ENCODE peak calls at places on chromosomes 11 and 22, in eight cellular contexts. One of them, this sample, is unnamed.

GRCh38 chr22:37043828-37044538 is 7.6 kb upstream of the KCTD17 start:
- DNase-seq in T1000: no peak
- DNase-seq in AG08395: peak
- DNase-seq in WERI-Rb-1: peak
- DNase-seq in thoracic aorta: no peak
- DNase-seq in nephron progenitor cell: peak
- DNase-seq in OCI-LY7: peak
- DNase-seq in Calu3: peak
- DNase-seq in this sample: peak

GRCh38 chr11:61756147-61756451 is 3.7 kb downstream of the MYRF start:
- DNase-seq in T1000: no peak
- DNase-seq in thoracic aorta: no peak
- DNase-seq in WERI-Rb-1: no peak
- DNase-seq in nephron progenitor cell: no peak
- DNase-seq in AG08395: no peak
- DNase-seq in OCI-LY7: no peak
- DNase-seq in Calu3: no peak
- DNase-seq in this sample: no peak

GRCh38 chr11:9590717-9591116 is 17.2 kb downstream of the WEE1 start:
- DNase-seq in OCI-LY7: no peak
- DNase-seq in nephron progenitor cell: no peak
- DNase-seq in Calu3: no peak
- DNase-seq in AG08395: no peak
- DNase-seq in T1000: no peak
- DNase-seq in WERI-Rb-1: no peak
- DNase-seq in thoracic aorta: no peak
- DNase-seq in this sample: no peak

GRCh38 chr22:45036154-45036553 is 26.3 kb upstream of the PHF21B start:
- DNase-seq in WERI-Rb-1: no peak
- DNase-seq in nephron progenitor cell: no peak
- DNase-seq in AG08395: no peak
- DNase-seq in T1000: no peak
- DNase-seq in OCI-LY7: no peak
- DNase-seq in Calu3: no peak
- DNase-seq in thoracic aorta: no peak
- DNase-seq in this sample: no peak

GRCh38 chr11:13667245-13667644 is 1.2 kb upstream of the FAR1 start:
- DNase-seq in Calu3: no peak
- DNase-seq in T1000: no peak
- DNase-seq in WERI-Rb-1: no peak
- DNase-seq in AG08395: peak
- DNase-seq in OCI-LY7: peak
- DNase-seq in thoracic aorta: no peak
- DNase-seq in nephron progenitor cell: no peak
- DNase-seq in this sample: no peak

GRCh38 chr22:26169312-26170111 is at the start of gene SEZ6L:
- DNase-seq in Calu3: no peak
- DNase-seq in thoracic aorta: no peak
- DNase-seq in T1000: no peak
- DNase-seq in nephron progenitor cell: peak
- DNase-seq in OCI-LY7: no peak
- DNase-seq in WERI-Rb-1: peak
- DNase-seq in AG08395: no peak
- DNase-seq in this sample: peak

GRCh38 chr22:47295226-47295901 is 532.9 kb downstream of the TBC1D22A start:
- DNase-seq in OCI-LY7: no peak
- DNase-seq in WERI-Rb-1: peak
- DNase-seq in thoracic aorta: no peak
- DNase-seq in Calu3: no peak
- DNase-seq in nephron progenitor cell: no peak
- DNase-seq in AG08395: no peak
- DNase-seq in T1000: no peak
- DNase-seq in this sample: no peak

GRCh38 chr11:19080579-19080993 is 20.1 kb upstream of the MRGPRX2 start:
- DNase-seq in AG08395: peak
- DNase-seq in T1000: no peak
- DNase-seq in nephron progenitor cell: no peak
- DNase-seq in WERI-Rb-1: no peak
- DNase-seq in thoracic aorta: no peak
- DNase-seq in OCI-LY7: no peak
- DNase-seq in Calu3: no peak
- DNase-seq in this sample: no peak

GRCh38 chr11:96284917-96285316 is 58.1 kb downstream of the MAML2 start:
- DNase-seq in thoracic aorta: no peak
- DNase-seq in Calu3: no peak
- DNase-seq in nephron progenitor cell: no peak
- DNase-seq in OCI-LY7: no peak
- DNase-seq in AG08395: no peak
- DNase-seq in WERI-Rb-1: no peak
- DNase-seq in T1000: no peak
- DNase-seq in this sample: no peak

GRCh38 chr11:114131366-114131963 is 72.0 kb downstream of the ZBTB16 start:
- DNase-seq in AG08395: no peak
- DNase-seq in thoracic aorta: no peak
- DNase-seq in WERI-Rb-1: no peak
- DNase-seq in OCI-LY7: no peak
- DNase-seq in nephron progenitor cell: no peak
- DNase-seq in T1000: no peak
- DNase-seq in Calu3: no peak
- DNase-seq in this sample: no peak

GRCh38 chr22:48228468-48228867 is 1466.0 kb downstream of the TBC1D22A start:
- DNase-seq in AG08395: no peak
- DNase-seq in Calu3: no peak
- DNase-seq in nephron progenitor cell: no peak
- DNase-seq in thoracic aorta: no peak
- DNase-seq in WERI-Rb-1: no peak
- DNase-seq in OCI-LY7: no peak
- DNase-seq in T1000: no peak
- DNase-seq in this sample: no peak

GRCh38 chr11:119935341-119935925 is 202.5 kb downstream of the TRIM29 start:
- DNase-seq in OCI-LY7: no peak
- DNase-seq in thoracic aorta: no peak
- DNase-seq in nephron progenitor cell: no peak
- DNase-seq in AG08395: no peak
- DNase-seq in WERI-Rb-1: no peak
- DNase-seq in Calu3: no peak
- DNase-seq in T1000: no peak
- DNase-seq in this sample: no peak

GRCh38 chr22:22487869-22488597 is 20.5 kb downstream of the ZNF280B start:
- DNase-seq in nephron progenitor cell: no peak
- DNase-seq in Calu3: no peak
- DNase-seq in OCI-LY7: no peak
- DNase-seq in WERI-Rb-1: no peak
- DNase-seq in T1000: no peak
- DNase-seq in AG08395: no peak
- DNase-seq in thoracic aorta: no peak
- DNase-seq in this sample: no peak

GRCh38 chr11:46050652-46051051 is 70.6 kb downstream of the PHF21A start:
- DNase-seq in OCI-LY7: no peak
- DNase-seq in nephron progenitor cell: no peak
- DNase-seq in WERI-Rb-1: no peak
- DNase-seq in AG08395: no peak
- DNase-seq in thoracic aorta: no peak
- DNase-seq in Calu3: no peak
- DNase-seq in T1000: no peak
- DNase-seq in this sample: no peak

GRCh38 chr11:109320595-109320994 is 101.4 kb upstream of the C11orf87 start:
- DNase-seq in nephron progenitor cell: no peak
- DNase-seq in thoracic aorta: no peak
- DNase-seq in T1000: no peak
- DNase-seq in OCI-LY7: no peak
- DNase-seq in Calu3: no peak
- DNase-seq in AG08395: peak
- DNase-seq in WERI-Rb-1: no peak
- DNase-seq in this sample: no peak